ENCODE peak calls at places on chromosomes 3 and 15, in five cellular contexts. One of them, this sample, is unnamed.

GRCh38 chr3:138549578-138549977 is 44.5 kb downstream of the CEP70 start:
- DNase-seq in HCT116: no peak
- DNase-seq in GM23248: no peak
- DNase-seq in hepatocyte: no peak
- DNase-seq in OCI-LY7: no peak
- DNase-seq in this sample: no peak

GRCh38 chr3:11995061-11995460 is 9.1 kb upstream of the SYN2 start:
- DNase-seq in HCT116: no peak
- DNase-seq in GM23248: no peak
- DNase-seq in hepatocyte: peak
- DNase-seq in OCI-LY7: no peak
- DNase-seq in this sample: peak

GRCh38 chr3:184298759-184299487 is at the start of gene PSMD2:
- DNase-seq in HCT116: peak
- DNase-seq in GM23248: peak
- DNase-seq in hepatocyte: peak
- DNase-seq in OCI-LY7: peak
- DNase-seq in this sample: peak

GRCh38 chr3:55416381-55416821 is 70.7 kb downstream of the WNT5A start:
- DNase-seq in HCT116: no peak
- DNase-seq in GM23248: peak
- DNase-seq in hepatocyte: peak
- DNase-seq in OCI-LY7: no peak
- DNase-seq in this sample: no peak

GRCh38 chr3:2686816-2687502 is 423.2 kb downstream of the IL5RA start:
- DNase-seq in HCT116: no peak
- DNase-seq in GM23248: no peak
- DNase-seq in hepatocyte: no peak
- DNase-seq in OCI-LY7: no peak
- DNase-seq in this sample: no peak

GRCh38 chr3:81650187-81650586 is 111.3 kb downstream of the GBE1 start:
- DNase-seq in HCT116: no peak
- DNase-seq in GM23248: no peak
- DNase-seq in hepatocyte: no peak
- DNase-seq in OCI-LY7: no peak
- DNase-seq in this sample: no peak

GRCh38 chr15:100653608-100654007 is 51.2 kb downstream of the ASB7 start:
- DNase-seq in HCT116: no peak
- DNase-seq in GM23248: no peak
- DNase-seq in hepatocyte: no peak
- DNase-seq in OCI-LY7: no peak
- DNase-seq in this sample: no peak

GRCh38 chr3:171825222-171825828 is 15.0 kb upstream of the PLD1 start:
- DNase-seq in HCT116: no peak
- DNase-seq in GM23248: peak
- DNase-seq in hepatocyte: peak
- DNase-seq in OCI-LY7: no peak
- DNase-seq in this sample: no peak

GRCh38 chr3:32200490-32200889 is 38.0 kb upstream of the CMTM8 start:
- DNase-seq in HCT116: no peak
- DNase-seq in GM23248: no peak
- DNase-seq in hepatocyte: no peak
- DNase-seq in OCI-LY7: no peak
- DNase-seq in this sample: no peak

DNA sequence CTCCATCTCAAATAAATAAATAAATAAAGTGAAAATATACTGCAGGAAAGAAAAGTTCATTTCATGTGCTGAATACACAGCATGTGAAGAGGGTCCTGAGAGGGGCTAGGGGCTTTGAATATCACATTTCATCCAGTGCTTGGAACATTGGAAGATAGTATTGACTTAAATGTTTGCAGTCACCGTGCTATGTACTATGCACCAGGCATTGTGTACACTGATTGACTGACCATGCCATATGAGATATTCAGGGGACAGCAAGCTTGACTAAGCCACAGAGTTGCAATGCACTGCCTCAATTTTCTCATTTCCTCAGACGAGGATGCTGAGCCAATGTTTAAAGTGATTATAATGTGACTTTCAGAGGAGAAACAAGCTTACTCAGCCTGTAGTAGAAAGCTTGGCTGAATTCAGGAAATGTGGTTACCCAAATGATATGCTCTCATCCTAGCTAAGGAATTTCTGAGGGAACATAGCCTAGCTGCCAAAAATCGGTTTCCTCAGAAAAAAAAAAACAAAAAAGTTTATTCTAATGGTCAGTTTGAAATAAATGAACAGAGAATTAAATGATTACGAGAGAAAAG is 557.9 kb downstream of the FGF12 start:
- DNase-seq in HCT116: no peak
- DNase-seq in GM23248: no peak
- DNase-seq in hepatocyte: no peak
- DNase-seq in OCI-LY7: no peak
- DNase-seq in this sample: no peak
- TF ChIP-seq EZH2phosphoT487 in HCT116: no peak
- TF ChIP-seq EZH2phosphoT487 in GM23248: no peak
- TF ChIP-seq EZH2phosphoT487 in hepatocyte: no peak
- TF ChIP-seq EZH2phosphoT487 in OCI-LY7: no peak
- TF ChIP-seq EZH2phosphoT487 in this sample: no peak

DNA sequence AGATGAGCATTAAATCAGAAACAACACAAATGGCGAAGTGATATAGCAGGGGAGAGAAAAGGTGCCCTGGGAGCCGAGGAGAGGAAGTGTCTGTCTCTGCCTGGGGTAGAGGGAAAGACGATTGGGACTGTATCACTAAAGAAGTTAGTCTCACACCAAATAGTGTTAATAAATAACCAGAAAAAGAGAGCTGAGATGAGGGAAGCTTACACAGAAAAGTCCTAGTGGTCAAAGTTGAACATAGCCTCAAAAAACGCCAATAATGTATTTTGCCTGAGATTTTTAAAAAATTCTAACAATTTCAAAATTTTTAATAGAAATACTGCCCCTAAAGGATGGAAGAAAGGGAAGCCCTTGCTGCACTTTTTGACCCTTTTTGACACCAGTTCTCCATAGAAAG is 417.6 kb downstream of the TUSC7 start:
- DNase-seq in HCT116: no peak
- DNase-seq in GM23248: no peak
- DNase-seq in hepatocyte: no peak
- DNase-seq in OCI-LY7: no peak
- DNase-seq in this sample: no peak
- TF ChIP-seq EZH2phosphoT487 in HCT116: no peak
- TF ChIP-seq EZH2phosphoT487 in GM23248: no peak
- TF ChIP-seq EZH2phosphoT487 in hepatocyte: no peak
- TF ChIP-seq EZH2phosphoT487 in OCI-LY7: no peak
- TF ChIP-seq EZH2phosphoT487 in this sample: no peak

GRCh38 chr3:86563358-86563970 is 427.5 kb downstream of the VGLL3 start:
- DNase-seq in HCT116: peak
- DNase-seq in GM23248: peak
- DNase-seq in hepatocyte: peak
- DNase-seq in OCI-LY7: peak
- DNase-seq in this sample: peak
- TF ChIP-seq EZH2phosphoT487 in HCT116: no peak
- TF ChIP-seq EZH2phosphoT487 in GM23248: no peak
- TF ChIP-seq EZH2phosphoT487 in hepatocyte: no peak
- TF ChIP-seq EZH2phosphoT487 in OCI-LY7: no peak
- TF ChIP-seq EZH2phosphoT487 in this sample: no peak

GRCh38 chr15:37291920-37292319 is 191.6 kb upstream of the MEIS2 start:
- DNase-seq in HCT116: no peak
- DNase-seq in GM23248: no peak
- DNase-seq in hepatocyte: peak
- DNase-seq in OCI-LY7: no peak
- DNase-seq in this sample: no peak

GRCh38 chr15:37289109-37289765 is 188.9 kb upstream of the MEIS2 start:
- DNase-seq in HCT116: peak
- DNase-seq in GM23248: peak
- DNase-seq in hepatocyte: peak
- DNase-seq in OCI-LY7: peak
- DNase-seq in this sample: peak
- TF ChIP-seq EZH2phosphoT487 in HCT116: no peak
- TF ChIP-seq EZH2phosphoT487 in GM23248: no peak
- TF ChIP-seq EZH2phosphoT487 in hepatocyte: no peak
- TF ChIP-seq EZH2phosphoT487 in OCI-LY7: no peak
- TF ChIP-seq EZH2phosphoT487 in this sample: no peak

This sample was measured in MM.1S.